ENCODE peak calls at places on chromosome 7, in six cellular contexts. W is activated effector memory CD4-positive, alpha-beta T cell treated with anti-CD3 and anti-CD28 coated beads, Interleukin-2, amount 50 U/mL, for 16 hours; F is mesenteric fat pad; T is GM03348; X is psoas muscle; N is left colon. D is an unnamed sample.

GRCh38 chr7:13850185-13850752 is 139.2 kb downstream of the ETV1 start:
- DNase-seq in W (peak), F (no peak), T (peak), X (no peak), N (peak), D (no peak)

GRCh38 chr7:15046851-15047250 is 144.3 kb upstream of the DGKB start:
- DNase-seq in W (no peak), F (no peak), T (no peak), X (no peak), N (no peak), D (no peak)

GRCh38 chr7:101860316-101861222 is 43.1 kb downstream of the CUX1 start:
- DNase-seq in W (peak), F (no peak), T (no peak), X (no peak), N (no peak), D (no peak)

GRCh38 chr7:131909151-131909768 is 352.8 kb upstream of the PODXL start:
- DNase-seq in W (no peak), F (no peak), T (peak), X (no peak), N (no peak), D (no peak)

GRCh38 chr7:96982586-96982985 is 22.8 kb upstream of the DLX6 start:
- DNase-seq in W (no peak), F (no peak), T (no peak), X (no peak), N (no peak), D (no peak)

GRCh38 chr7:99767662-99768061 is 16.3 kb downstream of the CYP3A4 start:
- DNase-seq in W (no peak), F (no peak), T (no peak), X (no peak), N (no peak), D (no peak)

GRCh38 chr7:105204520-105204919 is 184.2 kb downstream of the SRPK2 start:
- DNase-seq in W (no peak), F (no peak), T (no peak), X (no peak), N (no peak), D (no peak)

GRCh38 chr7:106260136-106260561 is 24.6 kb downstream of the NAMPT start:
- DNase-seq in W (no peak), F (no peak), T (peak), X (no peak), N (no peak), D (no peak)

GRCh38 chr7:4015996-4016395 is 666.1 kb upstream of the FOXK1 start:
- DNase-seq in W (no peak), F (no peak), T (no peak), X (no peak), N (no peak), D (no peak)

GRCh38 chr7:140512317-140513000 is 33.2 kb upstream of the MKRN1 start:
- DNase-seq in W (no peak), F (no peak), T (no peak), X (no peak), N (peak), D (no peak)

GRCh38 chr7:43083091-43083490 is 29.4 kb upstream of the HECW1 start:
- DNase-seq in W (no peak), F (no peak), T (no peak), X (no peak), N (no peak), D (no peak)

GRCh38 chr7:30474893-30475292 is 3.7 kb downstream of the NOD1 start:
- DNase-seq in W (no peak), F (no peak), T (peak), X (no peak), N (no peak), D (no peak)

GRCh38 chr7:110762514-110762913 is 328.4 kb upstream of the LRRN3 start:
- DNase-seq in W (no peak), F (no peak), T (no peak), X (no peak), N (no peak), D (no peak)

GRCh38 chr7:50658696-50659095 is 93.5 kb upstream of the DDC start:
- DNase-seq in W (no peak), F (no peak), T (no peak), X (no peak), N (no peak), D (no peak)

GRCh38 chr7:29639887-29640600 is 76.4 kb downstream of the PRR15 start:
- DNase-seq in W (no peak), F (no peak), T (no peak), X (no peak), N (no peak), D (no peak)

GRCh38 chr7:11212080-11212711 is 238.5 kb downstream of the PHF14 start:
- DNase-seq in W (peak), F (no peak), T (peak), X (no peak), N (no peak), D (peak)

GRCh38 chr7:87435546-87435945 is 39.9 kb downstream of the ABCB4 start:
- DNase-seq in W (no peak), F (no peak), T (no peak), X (no peak), N (no peak), D (no peak)

GRCh38 chr7:70303309-70303708 is 705.0 kb downstream of the AUTS2 start:
- DNase-seq in W (no peak), F (no peak), T (no peak), X (no peak), N (no peak), D (no peak)

GRCh38 chr7:20351901-20352300 is 21.2 kb downstream of the ITGB8 start:
- DNase-seq in W (no peak), F (no peak), T (peak), X (no peak), N (no peak), D (no peak)

GRCh38 chr7:139876622-139877283 is 47.7 kb downstream of the TBXAS1 start:
- DNase-seq in W (no peak), F (no peak), T (no peak), X (no peak), N (no peak), D (no peak)

GRCh38 chr7:122676466-122676865 is 22.5 kb downstream of the RNF133 start:
- DNase-seq in W (no peak), F (no peak), T (no peak), X (no peak), N (no peak), D (no peak)

GRCh38 chr7:951881-952547 is 2.5 kb downstream of the ADAP1 start:
- DNase-seq in W (peak), F (no peak), T (no peak), X (no peak), N (no peak), D (no peak)

GRCh38 chr7:73622909-73623797 is 1.2 kb downstream of the MLXIPL start:
- DNase-seq in W (no peak), F (no peak), T (peak), X (peak), N (peak), D (no peak)

GRCh38 chr7:131945313-131945831 is 388.9 kb upstream of the PODXL start:
- DNase-seq in W (no peak), F (no peak), T (peak), X (peak), N (no peak), D (peak)

GRCh38 chr7:96414931-96415292 is 93.0 kb upstream of the SLC25A13 start:
- DNase-seq in W (peak), F (no peak), T (peak), X (no peak), N (no peak), D (peak)

GRCh38 chr7:136173874-136174273 is 196.7 kb upstream of the MTPN start:
- DNase-seq in W (no peak), F (no peak), T (no peak), X (no peak), N (no peak), D (peak)

GRCh38 chr7:149720372-149721083 is 52.9 kb downstream of the ZNF467 start:
- DNase-seq in W (peak), F (no peak), T (no peak), X (peak), N (no peak), D (no peak)

GRCh38 chr7:138587485-138587884 is 113.7 kb downstream of the SVOPL start:
- DNase-seq in W (no peak), F (no peak), T (no peak), X (no peak), N (no peak), D (no peak)

GRCh38 chr7:37097983-37098382 is 350.7 kb downstream of the ELMO1 start:
- DNase-seq in W (no peak), F (no peak), T (no peak), X (no peak), N (no peak), D (no peak)

GRCh38 chr7:80082214-80082613 is 52.4 kb upstream of the GNAI1 start:
- DNase-seq in W (no peak), F (no peak), T (no peak), X (no peak), N (no peak), D (no peak)

GRCh38 chr7:70657532-70657931 is 474.4 kb upstream of the GALNT17 start:
- DNase-seq in W (no peak), F (no peak), T (no peak), X (peak), N (no peak), D (no peak)

GRCh38 chr7:22814261-22815208 is 8.1 kb downstream of the TOMM7 start:
- DNase-seq in W (no peak), F (no peak), T (peak), X (no peak), N (no peak), D (no peak)

GRCh38 chr7:130598056-130598455 is 70.5 kb downstream of the COPG2 start:
- DNase-seq in W (no peak), F (no peak), T (no peak), X (no peak), N (no peak), D (no peak)

GRCh38 chr7:47951374-47951773 is 3.1 kb upstream of the PKD1L1 start:
- DNase-seq in W (no peak), F (no peak), T (no peak), X (no peak), N (no peak), D (no peak)

GRCh38 chr7:142917447-142917846 is 16.1 kb downstream of the TRPV5 start:
- DNase-seq in W (no peak), F (no peak), T (no peak), X (no peak), N (no peak), D (no peak)

GRCh38 chr7:47039089-47039648 is 542.7 kb downstream of the TNS3 start:
- DNase-seq in W (no peak), F (no peak), T (no peak), X (no peak), N (no peak), D (no peak)

GRCh38 chr7:32518534-32519140 is 23.3 kb downstream of the AVL9 start:
- DNase-seq in W (no peak), F (no peak), T (no peak), X (no peak), N (no peak), D (peak)

GRCh38 chr7:29765392-29765979 is 40.8 kb upstream of the WIPF3 start:
- DNase-seq in W (no peak), F (no peak), T (no peak), X (no peak), N (no peak), D (no peak)

GRCh38 chr7:94620703-94621118 is 35.2 kb downstream of the SGCE start:
- DNase-seq in W (peak), F (no peak), T (peak), X (peak), N (peak), D (no peak)

D was measured in NCI-H1930.